ENCODE peak calls at places on chromosomes 16 and 17, in four cellular contexts. J is cardiac fibroblast, D is neural progenitor cell, Z is type B pancreatic cell. Q is an unnamed sample.

GRCh38 chr17:57527437-57528083 is 217.5 kb downstream of the CCDC182 start:
- DNase-seq in J (no peak), D (peak), Z (no peak), Q (no peak)

GRCh38 chr16:21116148-21116693 is 34.4 kb downstream of the DNAH3 start:
- DNase-seq in J (peak), D (no peak), Z (no peak), Q (no peak)

GRCh38 chr17:64028874-64029464 is 8.5 kb upstream of the ICAM2 start:
- DNase-seq in J (peak), D (peak), Z (peak), Q (no peak)

GRCh38 chr17:65463242-65463641 is 98.2 kb downstream of the AXIN2 start:
- DNase-seq in J (peak), D (no peak), Z (no peak), Q (no peak)

GRCh38 chr16:23597003-23597756 is 1.1 kb upstream of the NDUFAB1 start:
- DNase-seq in J (no peak), D (peak), Z (no peak), Q (no peak)

GRCh38 chr17:50547035-50547735 is at the start of gene SPATA20:
- DNase-seq in J (peak), D (peak), Z (peak), Q (peak)

GRCh38 chr17:63571632-63572310 is 21.5 kb downstream of the DCAF7 start:
- DNase-seq in J (peak), D (no peak), Z (no peak), Q (no peak)

GRCh38 chr17:58056476-58056875 is 26.7 kb upstream of the DYNLL2 start:
- DNase-seq in J (no peak), D (no peak), Z (no peak), Q (no peak)

GRCh38 chr16:588639-588888 is 1.3 kb upstream of the RAB40C start:
- DNase-seq in J (peak), D (peak), Z (no peak), Q (no peak)

GRCh38 chr17:77828749-77829539 is 129.6 kb upstream of the TNRC6C start:
- DNase-seq in J (no peak), D (no peak), Z (no peak), Q (no peak)

GRCh38 chr16:8826278-8826879 is 28.7 kb downstream of the PMM2 start:
- DNase-seq in J (no peak), D (no peak), Z (no peak), Q (no peak)

GRCh38 chr17:10311131-10311530 is 61.7 kb downstream of the MYH13 start:
- DNase-seq in J (no peak), D (no peak), Z (no peak), Q (no peak)

GRCh38 chr17:10304758-10305300 is 68.0 kb downstream of the MYH13 start:
- DNase-seq in J (no peak), D (no peak), Z (no peak), Q (peak)

GRCh38 chr17:10309003-10309974 is 63.5 kb downstream of the MYH13 start:
- DNase-seq in J (no peak), D (no peak), Z (no peak), Q (no peak)

GRCh38 chr17:10305336-10306096 is 67.3 kb downstream of the MYH13 start:
- DNase-seq in J (no peak), D (no peak), Z (no peak), Q (peak)
- TF ChIP-seq CTCF in J (no peak), D (no peak), Z (no peak), Q (no peak)

GRCh38 chr17:5669191-5669590 is 84.9 kb upstream of the NLRP1 start:
- DNase-seq in J (no peak), D (no peak), Z (peak), Q (peak)

GRCh38 chr17:5672141-5672540 is 87.8 kb upstream of the NLRP1 start:
- DNase-seq in J (no peak), D (no peak), Z (no peak), Q (no peak)

GRCh38 chr17:5668557-5669138 is 84.3 kb upstream of the NLRP1 start:
- DNase-seq in J (no peak), D (no peak), Z (no peak), Q (peak)

GRCh38 chr17:5665164-5665563 is 80.9 kb upstream of the NLRP1 start:
- DNase-seq in J (no peak), D (no peak), Z (no peak), Q (no peak)

GRCh38 chr17:5667871-5668270 is 83.6 kb upstream of the NLRP1 start:
- DNase-seq in J (no peak), D (peak), Z (no peak), Q (no peak)
- TF ChIP-seq CTCF in J (peak), D (peak), Z (peak), Q (no peak)

GRCh38 chr17:46012506-46013079 is 13.5 kb downstream of the STH start:
- DNase-seq in J (no peak), D (no peak), Z (no peak), Q (no peak)

GRCh38 chr17:46013502-46014165 is 14.6 kb downstream of the STH start:
- DNase-seq in J (peak), D (peak), Z (no peak), Q (no peak)

GRCh38 chr17:46013127-46013501 is 14.1 kb downstream of the STH start:
- DNase-seq in J (no peak), D (no peak), Z (no peak), Q (no peak)

GRCh38 chr17:46010597-46011186 is 11.6 kb downstream of the STH start:
- DNase-seq in J (no peak), D (no peak), Z (no peak), Q (no peak)

GRCh38 chr17:46011711-46012505 is 12.9 kb downstream of the STH start:
- DNase-seq in J (no peak), D (no peak), Z (no peak), Q (no peak)
- TF ChIP-seq CTCF in J (no peak), D (no peak), Z (no peak), Q (no peak)

DNA sequence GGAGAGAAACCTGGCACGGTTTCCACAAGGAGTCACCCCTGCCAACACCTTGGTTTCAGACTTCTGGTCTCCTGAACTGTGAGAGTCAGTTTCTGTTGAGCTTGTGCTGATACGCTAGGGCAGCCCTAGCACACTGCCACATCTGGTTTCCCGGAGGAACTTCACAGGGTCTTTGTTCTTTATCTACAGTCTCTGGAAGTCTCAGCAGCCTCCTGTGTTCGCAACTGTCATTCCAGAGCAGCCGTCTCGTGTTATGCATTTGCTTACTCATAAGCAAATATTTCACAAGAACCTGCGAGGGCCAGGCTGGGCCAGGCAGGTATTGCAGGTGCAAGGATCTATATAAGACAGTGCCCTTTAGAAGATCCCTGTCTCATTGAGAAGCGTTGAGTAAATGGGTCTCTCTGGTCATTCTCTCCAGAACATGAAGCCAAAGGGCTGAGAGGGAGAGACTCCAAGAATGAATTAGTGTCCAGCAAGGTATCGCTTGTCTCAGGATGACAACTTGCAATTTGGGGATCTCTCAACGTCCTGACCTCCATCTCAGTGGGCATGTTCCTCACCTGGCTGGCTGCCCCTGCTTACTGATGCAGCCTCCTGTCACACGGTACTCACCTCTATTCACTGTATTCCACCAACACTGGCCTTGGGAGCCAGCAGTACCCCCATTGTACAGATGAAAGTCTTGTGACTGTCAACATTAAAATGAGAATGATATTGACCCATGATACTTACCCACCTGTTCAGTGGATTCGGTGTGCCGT is 141.2 kb downstream of the WWOX start:
- DNase-seq in J (no peak), D (peak), Z (no peak), Q (no peak)
- TF ChIP-seq CTCF in J (no peak), D (peak), Z (peak), Q (no peak)

GRCh38 chr16:30846649-30847402 is 47.1 kb downstream of the BCL7C start:
- DNase-seq in J (no peak), D (peak), Z (no peak), Q (no peak)

GRCh38 chr16:30843501-30843900 is 50.4 kb downstream of the BCL7C start:
- DNase-seq in J (no peak), D (no peak), Z (no peak), Q (no peak)

GRCh38 chr16:30844346-30844670 is 49.6 kb downstream of the BCL7C start:
- DNase-seq in J (no peak), D (no peak), Z (no peak), Q (no peak)

GRCh38 chr16:30842971-30843370 is 50.9 kb downstream of the BCL7C start:
- DNase-seq in J (no peak), D (no peak), Z (no peak), Q (no peak)

GRCh38 chr16:30844671-30845449 is 49.0 kb downstream of the BCL7C start:
- DNase-seq in J (peak), D (peak), Z (no peak), Q (peak)
- TF ChIP-seq CTCF in J (peak), D (peak), Z (peak), Q (peak)

GRCh38 chr16:17770104-17770503 is 299.3 kb upstream of the XYLT1 start:
- DNase-seq in J (no peak), D (no peak), Z (no peak), Q (no peak)
- TF ChIP-seq CTCF in J (no peak), D (no peak), Z (no peak), Q (no peak)

Q was measured in osteocyte.